ENCODE peak calls at places on chromosomes 1 and 21, in four cellular contexts. T is psoas muscle, L is breast epithelium, G is IMR-90. K is an unnamed sample.

GRCh38 chr1:246798606-246799496 is 74.6 kb downstream of the SCCPDH start:
- DNase-seq in T (no peak), L (no peak), G (no peak), K (no peak)

GRCh38 chr1:38138498-38139233 is 92.1 kb upstream of the POU3F1 start:
- DNase-seq in T (peak; percentile 92), L (peak; percentile 77), G (peak; percentile 97), K (peak; percentile 87)

GRCh38 chr1:62585481-62586155 is 11.7 kb upstream of the ANGPTL3 start:
- DNase-seq in T (no peak), L (no peak), G (no peak), K (no peak)

GRCh38 chr1:202711949-202712635 is 1.8 kb upstream of the SYT2 start:
- DNase-seq in T (no peak), L (no peak), G (no peak), K (no peak)

GRCh38 chr1:120179420-120180348 is 3.4 kb upstream of the SEC22B start:
- DNase-seq in T (no peak), L (no peak), G (peak; percentile 90), K (peak; percentile 17)

GRCh38 chr21:20882462-20883415 is 115.5 kb upstream of the NCAM2 start:
- DNase-seq in T (no peak), L (no peak), G (peak; percentile 0), K (no peak)

GRCh38 chr1:150875197-150876110 is 945 bp downstream of the ARNT start:
- DNase-seq in T (no peak), L (no peak), G (no peak), K (no peak)

GRCh38 chr1:192538407-192539311 is 36.9 kb upstream of the RGS1 start:
- DNase-seq in T (no peak), L (no peak), G (peak; percentile 78), K (no peak)

GRCh38 chr1:107574044-107574443 is 390.9 kb downstream of the VAV3 start:
- DNase-seq in T (no peak), L (no peak), G (no peak), K (no peak)

GRCh38 chr1:107570768-107571167 is 394.2 kb downstream of the VAV3 start:
- DNase-seq in T (no peak), L (no peak), G (no peak), K (no peak)

GRCh38 chr1:107572674-107573205 is 392.2 kb downstream of the VAV3 start:
- DNase-seq in T (no peak), L (no peak), G (peak; percentile 31), K (peak; percentile 26)

GRCh38 chr1:107575226-107575625 is 389.8 kb downstream of the VAV3 start:
- DNase-seq in T (no peak), L (no peak), G (no peak), K (no peak)
- H3K36me3 ChIP-seq in T (no peaks in the 10 kb centered on the region), L (no peaks in the 10 kb centered on the region), G (no peaks in the 10 kb centered on the region), K (no peaks in the 10 kb centered on the region)

DNA sequence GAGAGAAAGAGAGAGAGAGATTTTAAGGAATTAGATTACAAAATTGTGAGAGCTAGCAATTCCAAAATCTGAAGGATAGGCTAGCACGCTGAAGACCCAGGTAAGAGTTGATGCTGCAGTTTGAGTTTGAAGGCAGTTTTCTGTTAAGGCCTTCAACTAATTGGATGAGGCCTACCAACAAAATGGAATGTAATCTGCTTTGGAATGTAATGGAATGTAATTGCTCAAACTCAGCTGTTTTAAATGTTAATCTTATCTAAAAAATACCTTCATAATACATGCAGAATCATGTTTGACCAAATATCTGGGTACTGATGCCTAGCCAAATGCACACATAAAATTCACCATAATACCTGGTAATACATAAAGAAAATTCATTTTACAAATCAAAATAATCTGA is 976.1 kb downstream of the LTN1 start:
- DNase-seq in T (no peak), L (no peak), G (peak; percentile 4), K (no peak)
- H3K4me3 ChIP-seq in T (no peak overlapping the region), L (no peak overlapping the region), G (no peak overlapping the region), K (no peak overlapping the region)

GRCh38 chr1:6409053-6409452 is 10.7 kb downstream of the HES2 start:
- DNase-seq in T (no peak), L (no peak), G (no peak), K (no peak)
- TF ChIP-seq CTCF in T (no peak), L (no peak), G (no peak), K (no peak)

GRCh38 chr1:46687910-46688509 is 16.4 kb downstream of the TEX38 start:
- DNase-seq in T (no peak), L (no peak), G (no peak), K (no peak)
- H3K36me3 ChIP-seq in T (peaks cover 8% of the 10 kb centered on the region), L (peaks cover 12% of the 10 kb centered on the region), G (peaks cover 44% of the 10 kb centered on the region), K (peaks cover 17% of the 10 kb centered on the region)